ENCODE peak calls at places on chromosomes 3 and 15, in six cellular contexts. D is substantia nigra, H is AG10803, V is amniotic stem cell, J is SIG-M5, P is neural progenitor cell. K is an unnamed sample.

GRCh38 chr3:192515661-192516040 is 211.7 kb downstream of the FGF12 start:
- DNase-seq in D (no peak), J (no peak), P (peak), H (no peak), V (no peak), K (no peak)

GRCh38 chr3:71955549-71956373 is 170.8 kb upstream of the PROK2 start:
- DNase-seq in J (no peak), D (peak), V (peak), P (peak), H (peak), K (no peak)

GRCh38 chr3:50323614-50324199 is 1.2 kb upstream of the HYAL2 start:
- DNase-seq in D (no peak), H (no peak), P (no peak), J (no peak), V (no peak), K (no peak)

GRCh38 chr3:139353920-139354556 is 10.2 kb downstream of the MRPS22 start:
- DNase-seq in D (no peak), J (no peak), P (peak), V (peak), H (peak), K (no peak)

GRCh38 chr15:70252936-70253280 is 155.2 kb upstream of the TLE3 start:
- DNase-seq in P (no peak), V (no peak), J (no peak), H (no peak), D (no peak), K (no peak)

GRCh38 chr3:134312873-134313838 is 61.1 kb downstream of the AMOTL2 start:
- DNase-seq in J (no peak), D (no peak), V (no peak), P (peak), H (peak), K (no peak)

GRCh38 chr15:75809986-75810750 is 33.1 kb upstream of the UBE2Q2 start:
- DNase-seq in H (peak), P (peak), J (no peak), D (no peak), V (no peak), K (no peak)

GRCh38 chr3:13528217-13528801 is 20.6 kb upstream of the FBLN2 start:
- DNase-seq in H (no peak), D (no peak), V (no peak), J (no peak), P (peak), K (no peak)

GRCh38 chr3:115239717-115240116 is 92.6 kb upstream of the ZBTB20 start:
- DNase-seq in J (no peak), H (peak), P (no peak), D (peak), V (peak), K (no peak)

GRCh38 chr3:79056498-79056897 is 711.3 kb downstream of the ROBO1 start:
- DNase-seq in V (no peak), J (no peak), D (no peak), H (no peak), P (no peak), K (no peak)

GRCh38 chr3:140186421-140186920 is 251.5 kb downstream of the CLSTN2 start:
- DNase-seq in J (no peak), P (no peak), H (peak), V (peak), D (no peak), K (no peak)

GRCh38 chr15:73600413-73601050 is 32.7 kb downstream of the NPTN start:
- DNase-seq in P (no peak), V (no peak), J (no peak), H (no peak), D (no peak), K (no peak)

GRCh38 chr3:32577621-32578556 is 7.2 kb upstream of the DYNC1LI1 start:
- DNase-seq in P (no peak), V (no peak), D (peak), J (peak), H (peak), K (no peak)

GRCh38 chr15:91853968-91854943 is 748 bp downstream of the SLCO3A1 start:
- DNase-seq in V (no peak), J (no peak), P (peak), D (peak), H (peak), K (no peak)

GRCh38 chr3:158801200-158801599 is 654 bp upstream of the MFSD1 start:
- DNase-seq in J (no peak), V (no peak), D (no peak), P (peak), H (peak), K (no peak)

GRCh38 chr3:48142316-48142870 is 45.8 kb downstream of the CDC25A start:
- DNase-seq in H (no peak), P (no peak), J (no peak), V (no peak), D (no peak), K (no peak)

GRCh38 chr15:67061811-67062348 is 3.5 kb upstream of the SMAD3 start:
- DNase-seq in D (no peak), P (no peak), J (no peak), V (no peak), H (no peak), K (no peak)

GRCh38 chr15:63157891-63158431 is 684 bp upstream of the RPS27L start:
- DNase-seq in H (peak), V (peak), D (peak), P (peak), J (no peak), K (no peak)

GRCh38 chr3:150370129-150370602 is 37.9 kb upstream of the TSC22D2 start:
- DNase-seq in D (no peak), V (peak), H (peak), P (peak), J (no peak), K (no peak)

GRCh38 chr3:109559389-109559788 is 222.0 kb upstream of the DPPA4 start:
- DNase-seq in D (no peak), J (no peak), P (no peak), V (no peak), H (no peak), K (no peak)

GRCh38 chr3:109532257-109533216 is 195.2 kb upstream of the DPPA4 start:
- DNase-seq in H (peak), D (no peak), V (no peak), J (no peak), P (peak), K (no peak)

GRCh38 chr15:82158811-82159210 is 103.7 kb downstream of the EFL1 start:
- DNase-seq in D (no peak), V (no peak), P (no peak), J (no peak), H (no peak), K (no peak)

GRCh38 chr3:195893516-195893915 is 14.8 kb downstream of the TNK2 start:
- DNase-seq in J (no peak), D (peak), H (no peak), P (no peak), V (no peak), K (no peak)

GRCh38 chr3:61809879-61810278 is 248.5 kb downstream of the PTPRG start:
- DNase-seq in P (no peak), D (no peak), H (no peak), J (no peak), V (no peak), K (no peak)

GRCh38 chr3:14913071-14913925 is 34.1 kb upstream of the NR2C2 start:
- DNase-seq in P (no peak), H (no peak), J (no peak), D (no peak), V (no peak), K (no peak)

GRCh38 chr3:168086541-168087260 is 9.0 kb downstream of the GOLIM4 start:
- DNase-seq in D (no peak), H (no peak), P (no peak), J (no peak), V (no peak), K (no peak)

GRCh38 chr15:72859757-72860145 is 76.2 kb upstream of the ADPGK start:
- DNase-seq in V (no peak), D (no peak), J (no peak), P (no peak), H (no peak), K (no peak)

GRCh38 chr3:8451696-8452095 is 49.9 kb upstream of the LMCD1 start:
- DNase-seq in P (no peak), D (no peak), V (no peak), H (peak), J (no peak), K (no peak)

GRCh38 chr3:72494076-72495000 is 353.9 kb downstream of the SHQ1 start:
- DNase-seq in J (no peak), D (no peak), V (no peak), P (no peak), H (peak), K (no peak)

GRCh38 chr15:45660231-45660979 is 25.6 kb downstream of the SQOR start:
- DNase-seq in J (no peak), H (peak), P (no peak), D (no peak), V (no peak), K (no peak)

GRCh38 chr3:100210777-100211145 is 50.0 kb upstream of the TBC1D23 start:
- DNase-seq in D (no peak), V (no peak), H (peak), J (no peak), P (no peak), K (no peak)

GRCh38 chr3:63232764-63233396 is 45.2 kb upstream of the SYNPR start:
- DNase-seq in V (peak), D (no peak), H (peak), P (peak), J (no peak), K (no peak)

GRCh38 chr3:152192050-152192449 is 76.7 kb upstream of the MBNL1 start:
- DNase-seq in P (no peak), H (no peak), V (no peak), J (no peak), D (no peak), K (no peak)

GRCh38 chr3:9500108-9501050 is 53.2 kb downstream of the LHFPL4 start:
- DNase-seq in D (peak), V (no peak), P (peak), J (no peak), H (peak), K (peak)

GRCh38 chr3:127071597-127072001 is 88.7 kb downstream of the PLXNA1 start:
- DNase-seq in D (no peak), P (no peak), J (no peak), V (no peak), H (no peak), K (no peak)

GRCh38 chr3:1798711-1799410 is 299.8 kb upstream of the CNTN4 start:
- DNase-seq in J (no peak), H (no peak), D (no peak), V (no peak), P (no peak), K (no peak)

K was measured in activated CD4-positive, CD25-positive, alpha-beta regulatory T cell treated with anti-CD3 and anti-CD28 coated beads, Interleukin-2, amount 50 U/mL, for 16 hours.